ENCODE peak calls at places on chromosomes 6 and 20, in ten cellular contexts. W is LoVo; H is sciatic nerve; G is HuH-7; L is activated naive CD4-positive, alpha-beta T cell; D is stomach; X is amniotic stem cell; K is HCT116; M is Daoy; T is gastrocnemius medialis. R is an unnamed sample.

GRCh38 chr6:11853678-11854417 is 75.2 kb upstream of the ADTRP start:
- DNase-seq in T (no peak), H (no peak), L (no peak), W (no peak), K (no peak), D (no peak), X (no peak), G (no peak), M (no peak), R (no peak)

GRCh38 chr6:116629467-116630063 is 13.3 kb downstream of the RSPH4A start:
- DNase-seq in D (no peak), H (no peak), K (no peak), X (no peak), L (no peak), W (no peak), M (no peak), G (no peak), T (no peak), R (peak)

GRCh38 chr6:49713346-49713745 is at the start of gene CRISP2:
- DNase-seq in M (peak), G (no peak), X (no peak), H (no peak), K (no peak), D (no peak), W (no peak), T (no peak), L (no peak), R (no peak)

GRCh38 chr6:133132092-133132491 is 109.1 kb upstream of the EYA4 start:
- DNase-seq in K (no peak), H (no peak), G (no peak), X (no peak), T (no peak), M (peak), D (no peak), L (no peak), W (no peak), R (no peak)

GRCh38 chr6:147506704-147507114 is 1.8 kb upstream of the SAMD5 start:
- DNase-seq in M (peak), L (no peak), W (peak), H (peak), T (no peak), G (peak), K (no peak), X (no peak), D (peak), R (peak)

GRCh38 chr6:56760842-56761241 is 118.2 kb upstream of the DST start:
- DNase-seq in T (no peak), G (no peak), W (no peak), M (no peak), X (no peak), K (no peak), H (no peak), D (no peak), L (no peak), R (no peak)

GRCh38 chr20:6768228-6769185 is 1.0 kb downstream of the BMP2 start:
- DNase-seq in H (peak), G (peak), X (no peak), M (peak), T (peak), W (peak), D (peak), K (no peak), L (no peak), R (peak)

GRCh38 chr6:152246554-152247337 is 390.4 kb downstream of the SYNE1 start:
- DNase-seq in G (no peak), W (no peak), K (no peak), L (no peak), M (no peak), H (no peak), X (no peak), T (no peak), D (no peak), R (no peak)

GRCh38 chr20:21613512-21613911 is 92.0 kb upstream of the PAX1 start:
- DNase-seq in X (no peak), G (no peak), M (peak), L (no peak), K (no peak), T (no peak), H (no peak), D (peak), W (peak), R (peak)

GRCh38 chr20:50712771-50713676 is 18.4 kb upstream of the PARD6B start:
- DNase-seq in H (no peak), T (no peak), X (no peak), W (no peak), D (no peak), K (no peak), L (no peak), M (no peak), G (no peak), R (no peak)

GRCh38 chr6:146697921-146698320 is 99.1 kb downstream of the ADGB start:
- DNase-seq in L (no peak), M (no peak), D (no peak), W (no peak), H (no peak), T (no peak), K (no peak), X (no peak), G (no peak), R (no peak)

GRCh38 chr6:139967497-139967896 is 593.0 kb upstream of the CITED2 start:
- DNase-seq in K (no peak), D (no peak), L (no peak), T (no peak), W (no peak), M (no peak), X (no peak), H (no peak), G (no peak), R (peak)

GRCh38 chr20:37627060-37627766 is 66.6 kb upstream of the CTNNBL1 start:
- DNase-seq in K (peak), G (peak), D (no peak), H (no peak), T (no peak), W (peak), L (no peak), M (peak), X (no peak), R (peak)

GRCh38 chr20:34190679-34191090 is 50.5 kb upstream of the ASIP start:
- DNase-seq in W (peak), X (peak), T (peak), G (peak), H (peak), M (peak), L (no peak), D (peak), K (peak), R (peak)

GRCh38 chr20:24149881-24150307 is 161.3 kb upstream of the GGTLC1 start:
- DNase-seq in D (no peak), L (no peak), H (no peak), K (no peak), T (no peak), M (no peak), X (no peak), W (peak), G (peak), R (peak)

GRCh38 chr6:11206576-11206975 is 25.9 kb downstream of the NEDD9 start:
- DNase-seq in H (no peak), M (peak), W (peak), K (no peak), T (no peak), G (no peak), X (no peak), D (no peak), L (no peak), R (no peak)

GRCh38 chr6:170459451-170459850 is 93.7 kb downstream of the PSMB1 start:
- DNase-seq in H (no peak), G (no peak), T (no peak), K (no peak), M (peak), W (no peak), X (no peak), D (peak), L (no peak), R (peak)

GRCh38 chr6:20447581-20448132 is 46.0 kb downstream of the E2F3 start:
- DNase-seq in G (no peak), D (no peak), X (no peak), L (no peak), K (no peak), T (no peak), M (no peak), W (no peak), H (no peak), R (no peak)

GRCh38 chr6:146856296-146856695 is 257.5 kb downstream of the ADGB start:
- DNase-seq in T (no peak), W (no peak), L (no peak), G (no peak), M (no peak), D (no peak), K (no peak), X (no peak), H (no peak), R (no peak)

GRCh38 chr6:169398342-169399105 is 144.9 kb upstream of the THBS2 start:
- DNase-seq in D (no peak), M (no peak), X (no peak), L (no peak), K (no peak), T (peak), W (no peak), H (no peak), G (no peak), R (no peak)

GRCh38 chr20:33858666-33859065 is 47.5 kb downstream of the CHMP4B start:
- DNase-seq in W (no peak), L (no peak), X (no peak), M (no peak), H (no peak), D (no peak), K (no peak), T (no peak), G (no peak), R (no peak)

GRCh38 chr6:16355699-16356481 is 117.5 kb downstream of the GMPR start:
- DNase-seq in M (peak), G (no peak), K (no peak), L (no peak), H (no peak), T (peak), W (no peak), D (no peak), X (no peak), R (peak)

GRCh38 chr6:145809211-145809610 is 5.4 kb downstream of the FBXO30 start:
- DNase-seq in M (no peak), X (no peak), G (no peak), L (no peak), H (no peak), W (no peak), K (no peak), D (no peak), T (no peak), R (no peak)